ENCODE peak calls at places on chromosome 9, in six cellular contexts. One of them, this sample, is unnamed.

GRCh38 chr9:134442486-134443168 is 116.4 kb downstream of the RXRA start:
- DNase-seq in stimulated activated CD4-positive, alpha-beta T cell treated with anti-CD3 and anti-CD28 coated beads, TNF-alpha, amount 100 ng/mL, for 24 hours: no peak
- DNase-seq in NCI-H774: no peak
- DNase-seq in T-helper 2 cell: no peak
- DNase-seq in kidney glomerular epithelial cell: no peak
- DNase-seq in NCI-H1694 treated with DMSO at 0.1 percent for 48 hours: no peak
- DNase-seq in this sample: no peak

GRCh38 chr9:79687131-79687447 is 115.3 kb downstream of the TLE4 start:
- DNase-seq in stimulated activated CD4-positive, alpha-beta T cell treated with anti-CD3 and anti-CD28 coated beads, TNF-alpha, amount 100 ng/mL, for 24 hours: no peak
- DNase-seq in NCI-H774: no peak
- DNase-seq in T-helper 2 cell: no peak
- DNase-seq in kidney glomerular epithelial cell: no peak
- DNase-seq in NCI-H1694 treated with DMSO at 0.1 percent for 48 hours: no peak
- DNase-seq in this sample: no peak

GRCh38 chr9:87127543-87127942 is 180.2 kb upstream of the GAS1 start:
- DNase-seq in stimulated activated CD4-positive, alpha-beta T cell treated with anti-CD3 and anti-CD28 coated beads, TNF-alpha, amount 100 ng/mL, for 24 hours: no peak
- DNase-seq in NCI-H774: no peak
- DNase-seq in T-helper 2 cell: no peak
- DNase-seq in kidney glomerular epithelial cell: no peak
- DNase-seq in NCI-H1694 treated with DMSO at 0.1 percent for 48 hours: no peak
- DNase-seq in this sample: no peak

GRCh38 chr9:132090771-132091170 is 11.1 kb upstream of the MED27 start:
- DNase-seq in stimulated activated CD4-positive, alpha-beta T cell treated with anti-CD3 and anti-CD28 coated beads, TNF-alpha, amount 100 ng/mL, for 24 hours: no peak
- DNase-seq in NCI-H774: no peak
- DNase-seq in T-helper 2 cell: no peak
- DNase-seq in kidney glomerular epithelial cell: no peak
- DNase-seq in NCI-H1694 treated with DMSO at 0.1 percent for 48 hours: no peak
- DNase-seq in this sample: no peak

GRCh38 chr9:127885508-127886281 is 8.2 kb upstream of the AK1 start:
- DNase-seq in stimulated activated CD4-positive, alpha-beta T cell treated with anti-CD3 and anti-CD28 coated beads, TNF-alpha, amount 100 ng/mL, for 24 hours: no peak
- DNase-seq in NCI-H774: no peak
- DNase-seq in T-helper 2 cell: no peak
- DNase-seq in kidney glomerular epithelial cell: no peak
- DNase-seq in NCI-H1694 treated with DMSO at 0.1 percent for 48 hours: no peak
- DNase-seq in this sample: no peak

GRCh38 chr9:35385042-35385441 is 104.9 kb upstream of the RUSC2 start:
- DNase-seq in stimulated activated CD4-positive, alpha-beta T cell treated with anti-CD3 and anti-CD28 coated beads, TNF-alpha, amount 100 ng/mL, for 24 hours: no peak
- DNase-seq in NCI-H774: no peak
- DNase-seq in T-helper 2 cell: no peak
- DNase-seq in kidney glomerular epithelial cell: peak
- DNase-seq in NCI-H1694 treated with DMSO at 0.1 percent for 48 hours: no peak
- DNase-seq in this sample: no peak

GRCh38 chr9:89022902-89023301 is 31.6 kb downstream of the S1PR3 start:
- DNase-seq in stimulated activated CD4-positive, alpha-beta T cell treated with anti-CD3 and anti-CD28 coated beads, TNF-alpha, amount 100 ng/mL, for 24 hours: no peak
- DNase-seq in NCI-H774: no peak
- DNase-seq in T-helper 2 cell: no peak
- DNase-seq in kidney glomerular epithelial cell: no peak
- DNase-seq in NCI-H1694 treated with DMSO at 0.1 percent for 48 hours: no peak
- DNase-seq in this sample: no peak

GRCh38 chr9:80040457-80040856 is 468.7 kb downstream of the TLE4 start:
- DNase-seq in stimulated activated CD4-positive, alpha-beta T cell treated with anti-CD3 and anti-CD28 coated beads, TNF-alpha, amount 100 ng/mL, for 24 hours: no peak
- DNase-seq in NCI-H774: no peak
- DNase-seq in T-helper 2 cell: no peak
- DNase-seq in kidney glomerular epithelial cell: no peak
- DNase-seq in NCI-H1694 treated with DMSO at 0.1 percent for 48 hours: no peak
- DNase-seq in this sample: no peak

This sample was measured in coronary artery.